ENCODE peak calls at places on chromosomes 16 and 17, in eight cellular contexts. L is HCT116, Z is heart left ventricle, A is gastrocnemius medialis, U is K562, Y is right lobe of liver, G is upper lobe of left lung, J is body of pancreas. B is an unnamed sample. For H3K4me1, the result is how much of the 10 kb centered on the place peaks cover.

GRCh38 chr17:4795168-4795567 is 796 bp upstream of the PSMB6 start:
- ATAC-seq in L (no peak), Z (no peak), A (no peak), U (no peak), Y (no peak), G (no peak), J (no peak), B (no peak)

GRCh38 chr17:79619196-79619595 is 8.3 kb upstream of the RBFOX3 start:
- ATAC-seq in L (no peak), Z (no peak), A (no peak), U (no peak), Y (no peak), G (no peak), J (no peak), B (no peak)

GRCh38 chr17:66387391-66387981 is 85.1 kb downstream of the PRKCA start:
- ATAC-seq in L (no peak), Z (no peak), A (no peak), U (no peak), Y (no peak), G (peak), J (no peak), B (no peak)

GRCh38 chr17:39661044-39661406 is 4.1 kb upstream of the TCAP start:
- ATAC-seq in L (no peak), Z (peak), A (peak), U (no peak), Y (peak), G (peak), J (no peak), B (peak)

GRCh38 chr16:78745491-78746019 is 646.1 kb downstream of the WWOX start:
- ATAC-seq in L (no peak), Z (no peak), A (no peak), U (no peak), Y (no peak), G (no peak), J (no peak), B (no peak)

GRCh38 chr16:82231021-82231787 is 61.2 kb upstream of the MPHOSPH6 start:
- ATAC-seq in L (no peak), Z (no peak), A (no peak), U (no peak), Y (no peak), G (no peak), J (peak), B (no peak)

GRCh38 chr17:16381496-16381820 is 567 bp downstream of the UBB start:
- ATAC-seq in L (no peak), Z (no peak), A (no peak), U (no peak), Y (no peak), G (no peak), J (no peak), B (no peak)

GRCh38 chr16:74909665-74910064 is 75.3 kb downstream of the WDR59 start:
- ATAC-seq in L (no peak), Z (no peak), A (no peak), U (no peak), Y (no peak), G (no peak), J (no peak), B (no peak)

GRCh38 chr16:84087461-84088151 is 29.1 kb downstream of the MBTPS1 start:
- ATAC-seq in L (no peak), Z (no peak), A (no peak), U (no peak), Y (no peak), G (no peak), J (no peak), B (no peak)

GRCh38 chr17:83091257-83092141 is 12.1 kb downstream of the METRNL start:
- ATAC-seq in L (no peak), Z (peak), A (peak), U (no peak), Y (no peak), G (peak), J (peak), B (peak)

GRCh38 chr17:40551091-40551873 is 14.0 kb downstream of the CCR7 start:
- ATAC-seq in L (no peak), Z (peak), A (peak), U (no peak), Y (peak), G (peak), J (peak), B (peak)

GRCh38 chr17:2174471-2175293 is 119.8 kb downstream of the HIC1 start:
- ATAC-seq in L (no peak), Z (peak), A (peak), U (no peak), Y (peak), G (peak), J (peak), B (peak)

GRCh38 chr16:17252064-17252463 is 218.7 kb downstream of the XYLT1 start:
- ATAC-seq in L (no peak), Z (no peak), A (no peak), U (no peak), Y (no peak), G (no peak), J (no peak), B (no peak)

GRCh38 chr17:51228177-51228576 is 31.7 kb downstream of the MBTD1 start:
- ATAC-seq in L (no peak), Z (peak), A (no peak), U (no peak), Y (no peak), G (no peak), J (no peak), B (peak)

GRCh38 chr16:50742521-50743150 is 750 bp downstream of the CYLD start:
- ATAC-seq in L (no peak), Z (no peak), A (peak), U (no peak), Y (peak), G (no peak), J (no peak), B (no peak)

GRCh38 chr17:4162366-4162765 is 19.4 kb downstream of the CYB5D2 start:
- ATAC-seq in L (no peak), Z (peak), A (no peak), U (peak), Y (no peak), G (no peak), J (no peak), B (no peak)

GRCh38 chr16:63038563-63039131 is 1002.4 kb upstream of the CDH8 start:
- ATAC-seq in L (no peak), Z (no peak), A (no peak), U (no peak), Y (no peak), G (no peak), J (no peak), B (no peak)

GRCh38 chr17:50459081-50459676 is 9.5 kb downstream of the CHAD start:
- ATAC-seq in L (peak), Z (no peak), A (no peak), U (peak), Y (peak), G (peak), J (no peak), B (no peak)

GRCh38 chr16:84885024-84885910 is 65.5 kb downstream of the CRISPLD2 start:
- ATAC-seq in L (no peak), Z (peak), A (no peak), U (no peak), Y (peak), G (no peak), J (peak), B (no peak)

GRCh38 chr16:80656161-80656560 is 115.4 kb downstream of the DYNLRB2 start:
- ATAC-seq in L (no peak), Z (no peak), A (no peak), U (no peak), Y (no peak), G (no peak), J (no peak), B (no peak)

GRCh38 chr16:64589836-64590235 is 532.0 kb downstream of the CDH11 start:
- ATAC-seq in L (no peak), Z (no peak), A (no peak), U (no peak), Y (no peak), G (no peak), J (no peak), B (no peak)

GRCh38 chr17:78391843-78392242 is 13.4 kb downstream of the PGS1 start:
- ATAC-seq in L (peak), Z (no peak), A (no peak), U (no peak), Y (no peak), G (no peak), J (no peak), B (no peak)
- TF ChIP-seq POLR2A in L (no peak), Z (no peak), A (no peak), U (no peak), Y (no peak), G (no peak), J (no peak), B (no peak)

DNA sequence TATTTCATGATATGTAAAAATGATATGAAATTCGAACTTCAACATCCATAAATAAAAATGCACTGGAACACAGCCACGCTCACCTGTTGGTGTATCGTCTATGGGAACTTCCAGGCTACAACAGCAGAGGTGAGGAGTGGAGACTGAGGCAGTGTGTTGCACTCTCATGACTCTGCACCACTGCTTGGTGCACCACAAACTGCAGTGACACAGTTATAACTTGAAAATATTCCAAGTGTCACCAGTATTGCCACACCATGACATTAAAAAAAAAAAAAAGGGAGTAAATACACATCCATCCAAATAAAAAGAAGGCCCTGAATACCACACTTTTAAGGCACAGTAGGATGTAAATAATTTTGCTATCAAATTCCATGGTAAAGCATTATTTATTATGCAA is 34.4 kb downstream of the GNA13 start:
- ATAC-seq in L (no peak), Z (no peak), A (peak), U (no peak), Y (peak), G (no peak), J (no peak), B (no peak)
- H3K4me1 ChIP-seq in L (under half), Z (under half), A (half or more), U (under half), Y (under half), G (half or more), J (under half), B (half or more)

DNA sequence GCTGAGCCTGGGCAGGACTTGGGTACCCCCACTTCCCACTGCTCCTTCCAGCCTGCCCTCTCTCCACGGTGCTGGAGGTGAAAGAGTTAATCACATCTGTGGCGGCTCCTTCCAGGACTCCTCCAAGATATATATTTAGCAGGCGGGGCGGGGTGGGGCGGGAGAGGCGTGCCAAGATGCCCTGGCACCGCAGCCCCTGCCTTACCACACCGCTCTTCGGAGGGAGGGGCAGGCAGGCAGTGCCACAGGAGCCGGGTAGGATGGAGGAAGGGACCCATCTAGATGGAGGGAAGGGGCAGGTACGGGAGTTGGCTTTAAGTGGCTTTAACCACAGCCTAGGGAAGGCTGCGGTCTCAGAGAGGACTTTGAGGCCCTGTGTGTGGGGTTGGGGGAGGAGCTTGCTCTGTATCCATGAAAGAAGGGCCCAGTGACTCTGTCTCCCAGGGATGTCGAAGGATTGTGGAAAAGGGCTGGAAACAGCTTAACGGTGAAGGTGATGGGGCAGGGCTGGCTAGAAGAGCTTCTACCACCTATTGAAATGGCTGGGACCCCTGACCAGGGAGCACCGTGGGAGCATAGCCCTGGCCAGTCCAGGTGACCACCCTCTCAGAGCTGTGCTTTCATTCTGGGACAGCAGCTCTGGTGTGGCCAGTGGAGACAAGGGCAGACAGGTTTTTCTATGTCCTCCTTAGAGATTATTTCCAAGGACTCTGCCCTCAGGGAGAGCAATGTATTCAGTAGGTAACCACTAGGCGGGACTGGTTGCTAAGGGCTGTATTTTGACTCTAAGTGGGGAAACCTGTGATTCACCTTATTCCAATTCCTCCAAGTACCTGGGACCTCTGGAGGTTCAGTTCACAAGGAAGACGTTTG is 13.0 kb downstream of the GPR142 start:
- ATAC-seq in L (peak), Z (peak), A (peak), U (peak), Y (no peak), G (peak), J (peak), B (peak)
- TF ChIP-seq POLR2A in L (no peak), Z (no peak), A (no peak), U (no peak), Y (no peak), G (no peak), J (no peak), B (no peak)

GRCh38 chr17:60174035-60174434 is 24.3 kb downstream of the CA4 start:
- ATAC-seq in L (no peak), Z (no peak), A (no peak), U (no peak), Y (peak), G (no peak), J (no peak), B (no peak)

GRCh38 chr17:60169921-60170817 is 20.4 kb downstream of the CA4 start:
- ATAC-seq in L (no peak), Z (peak), A (peak), U (peak), Y (peak), G (peak), J (no peak), B (no peak)

GRCh38 chr17:60170835-60171752 is 21.3 kb downstream of the CA4 start:
- ATAC-seq in L (no peak), Z (no peak), A (no peak), U (peak), Y (peak), G (peak), J (no peak), B (no peak)

GRCh38 chr17:60173304-60173807 is 23.6 kb downstream of the CA4 start:
- ATAC-seq in L (no peak), Z (no peak), A (no peak), U (no peak), Y (no peak), G (no peak), J (no peak), B (no peak)

DNA sequence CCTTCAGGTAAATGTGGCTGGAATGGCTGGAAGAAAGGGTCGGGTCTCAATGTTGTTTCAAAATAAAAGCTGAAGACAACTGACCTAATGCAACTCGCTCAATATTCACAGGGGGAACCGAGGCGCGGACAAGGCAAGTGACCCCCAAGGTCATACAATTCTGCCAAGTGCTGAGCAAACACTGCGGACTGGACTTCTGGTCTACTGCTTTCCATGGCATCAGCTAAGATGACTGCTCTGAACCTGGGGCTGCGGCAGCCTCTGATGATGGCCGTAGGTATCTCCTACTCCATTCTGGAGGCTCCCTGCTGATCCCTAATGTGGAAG is 21.9 kb downstream of the CA4 start:
- ATAC-seq in L (no peak), Z (no peak), A (no peak), U (no peak), Y (no peak), G (no peak), J (no peak), B (no peak)
- H3K4me1 ChIP-seq in L (under half), Z (under half), A (under half), U (under half), Y (under half), G (under half), J (under half), B (under half)

DNA sequence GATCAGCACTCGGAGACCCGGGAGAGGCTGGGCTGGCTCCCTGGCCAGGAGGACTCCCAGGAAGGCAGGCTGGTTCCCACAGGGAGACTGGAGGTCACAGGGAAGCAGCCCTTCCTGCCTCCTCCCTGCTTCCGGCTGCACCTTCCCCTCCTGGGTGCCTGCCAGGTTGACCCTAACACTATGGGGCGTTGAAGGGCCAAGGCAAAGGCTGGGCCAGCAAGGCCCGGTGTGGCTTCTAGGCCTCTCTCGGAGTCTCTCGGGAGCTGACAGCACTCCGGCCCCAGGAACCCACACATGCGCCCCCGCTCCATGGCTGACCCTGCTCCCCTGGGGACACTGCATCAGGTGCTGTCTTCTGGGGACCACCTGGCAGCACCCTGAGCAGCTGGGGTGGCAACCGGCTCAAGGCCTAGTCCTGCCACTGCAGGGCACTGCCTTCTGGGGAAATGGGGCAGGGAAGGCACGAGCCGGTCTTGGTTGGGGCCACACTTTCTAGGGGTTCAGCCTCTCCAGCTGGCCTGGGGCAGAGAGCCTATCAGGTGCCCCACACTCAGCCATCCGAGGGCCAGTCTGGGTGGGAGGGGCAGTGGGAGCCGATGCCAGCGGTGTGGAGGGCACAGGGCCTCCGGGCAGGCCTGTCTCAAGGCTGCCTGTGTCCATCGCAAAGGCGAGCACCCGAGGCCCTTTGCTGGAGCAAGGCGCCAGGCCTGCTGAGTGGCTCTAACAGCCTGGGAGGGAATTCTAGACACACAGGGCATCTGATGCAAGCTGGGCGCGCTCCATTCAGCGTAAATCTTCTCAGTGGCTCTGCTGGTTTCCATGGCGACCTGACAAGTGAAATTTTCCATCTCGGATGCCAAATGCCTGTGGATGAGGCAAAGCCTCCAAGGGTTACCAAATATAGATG is 5.6 kb upstream of the MTSS2 start:
- ATAC-seq in L (no peak), Z (peak), A (peak), U (no peak), Y (no peak), G (no peak), J (no peak), B (peak)
- TF ChIP-seq POLR2A in L (no peak), Z (no peak), A (no peak), U (no peak), Y (no peak), G (no peak), J (peak), B (peak)

DNA sequence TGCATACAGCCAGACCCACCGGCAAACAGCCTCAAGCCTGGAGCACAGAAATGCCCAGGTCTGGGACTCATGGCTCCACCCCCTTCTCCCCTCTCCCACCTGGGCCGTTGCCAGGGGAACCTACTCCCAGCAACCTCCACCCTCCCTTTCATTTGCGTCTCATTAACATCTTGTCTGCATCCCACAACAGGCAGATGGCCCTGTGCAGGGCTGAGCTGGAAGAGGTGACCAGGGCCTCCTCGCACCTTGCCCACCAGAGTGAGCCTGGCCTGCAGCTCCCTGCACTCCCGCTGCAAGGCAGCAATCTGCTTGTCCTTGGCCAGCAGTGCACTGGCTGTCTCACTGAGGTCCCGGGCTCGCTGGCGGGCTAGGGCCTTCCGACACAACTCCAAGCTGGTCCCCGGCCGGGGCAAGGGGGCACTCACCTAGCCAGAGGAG is 3.3 kb downstream of the TSPOAP1 start:
- ATAC-seq in L (no peak), Z (no peak), A (no peak), U (no peak), Y (no peak), G (no peak), J (no peak), B (no peak)
- H3K4me1 ChIP-seq in L (under half), Z (under half), A (under half), U (half or more), Y (under half), G (under half), J (under half), B (under half)

GRCh38 chr16:2460916-2461315 is 1.0 kb downstream of the TEDC2 start:
- ATAC-seq in L (no peak), Z (no peak), A (no peak), U (no peak), Y (no peak), G (no peak), J (no peak), B (no peak)

GRCh38 chr16:2460391-2460713 is 443 bp downstream of the TEDC2 start:
- ATAC-seq in L (no peak), Z (no peak), A (no peak), U (no peak), Y (no peak), G (no peak), J (no peak), B (no peak)

GRCh38 chr16:2458887-2459646 is 842 bp upstream of the TEDC2 start:
- ATAC-seq in L (peak), Z (no peak), A (no peak), U (no peak), Y (no peak), G (no peak), J (no peak), B (no peak)

GRCh38 chr16:2457946-2458345 is 2.0 kb upstream of the TEDC2 start:
- ATAC-seq in L (no peak), Z (no peak), A (no peak), U (no peak), Y (no peak), G (no peak), J (no peak), B (no peak)

GRCh38 chr16:2459647-2460390 is at the start of gene TEDC2:
- ATAC-seq in L (peak), Z (peak), A (peak), U (peak), Y (peak), G (peak), J (peak), B (peak)
- TF ChIP-seq POLR2A in L (peak), Z (no peak), A (no peak), U (peak), Y (no peak), G (no peak), J (no peak), B (no peak)

GRCh38 chr17:74766413-74766812 is 9.7 kb downstream of the NAT9 start:
- ATAC-seq in L (no peak), Z (no peak), A (no peak), U (no peak), Y (no peak), G (no peak), J (no peak), B (no peak)
- H3K4me1 ChIP-seq in L (under half), Z (under half), A (under half), U (under half), Y (under half), G (under half), J (half or more), B (under half)

B was measured in gastroesophageal sphincter.